ENCODE peak calls at places on chromosomes 1 and 21, in ten cellular contexts. I, P, H, V, N, O, X, L, Q and W are unnamed samples.

GRCh38 chr1:184260382-184260781 is 126.4 kb upstream of the C1orf21 start:
- DNase-seq in H (no peak), N (no peak), O (peak), P (no peak), X (no peak), L (no peak), V (no peak), Q (peak), I (peak), W (no peak)

GRCh38 chr1:170078610-170079189 is 4.2 kb upstream of the KIFAP3 start:
- DNase-seq in L (no peak), I (no peak), V (no peak), H (no peak), Q (no peak), X (no peak), O (no peak), P (no peak), N (no peak), W (no peak)

GRCh38 chr1:6445062-6445763 is 20.6 kb downstream of the ESPN start:
- DNase-seq in Q (peak), X (peak), O (peak), I (peak), V (no peak), L (peak), H (no peak), P (no peak), N (no peak), W (no peak)

GRCh38 chr21:45416619-45417018 is 11.7 kb downstream of the COL18A1 start:
- DNase-seq in X (no peak), Q (no peak), H (no peak), I (no peak), P (no peak), L (no peak), N (no peak), V (no peak), O (no peak), W (no peak)

GRCh38 chr1:23343246-23344110 is 606 bp downstream of the HNRNPR start:
- DNase-seq in H (peak), L (peak), P (no peak), X (peak), V (peak), I (peak), N (no peak), O (peak), Q (peak), W (peak)

GRCh38 chr1:119779869-119780356 is 11.2 kb upstream of the HMGCS2 start:
- DNase-seq in N (no peak), P (no peak), X (no peak), Q (peak), I (no peak), V (peak), O (peak), L (no peak), H (no peak), W (no peak)

GRCh38 chr1:110620250-110620615 is 14.1 kb upstream of the KCNA2 start:
- DNase-seq in I (no peak), H (no peak), N (no peak), X (no peak), P (no peak), O (no peak), V (no peak), Q (no peak), L (no peak), W (no peak)

GRCh38 chr1:63824386-63824898 is 50.6 kb downstream of the ROR1 start:
- DNase-seq in I (no peak), H (no peak), X (no peak), Q (no peak), V (no peak), O (no peak), L (no peak), N (no peak), P (no peak), W (no peak)

GRCh38 chr21:38622827-38623209 is 124.5 kb upstream of the ERG start:
- DNase-seq in L (no peak), P (no peak), H (no peak), X (no peak), I (no peak), V (no peak), Q (no peak), N (no peak), O (no peak), W (no peak)

GRCh38 chr1:4034318-4034887 is 134.3 kb upstream of the C1orf174 start:
- DNase-seq in H (no peak), L (no peak), N (no peak), X (no peak), P (no peak), V (no peak), O (no peak), I (no peak), Q (no peak), W (no peak)
- TF ChIP-seq CTCF in H (no peak), L (no peak), N (no peak), X (no peak), P (no peak), V (no peak), O (no peak), I (no peak), Q (no peak), W (no peak)

GRCh38 chr1:173423326-173423725 is 53.8 kb upstream of the PRDX6 start:
- DNase-seq in X (no peak), P (no peak), Q (no peak), L (no peak), N (no peak), V (no peak), H (no peak), O (no peak), I (no peak), W (no peak)
- TF ChIP-seq CTCF in X (no peak), P (no peak), Q (no peak), L (no peak), N (no peak), V (no peak), H (no peak), O (no peak), I (no peak), W (no peak)

GRCh38 chr1:1898246-1898933 is 7.5 kb upstream of the GNB1 start:
- DNase-seq in O (no peak), H (no peak), X (no peak), V (no peak), I (no peak), N (no peak), L (no peak), P (no peak), Q (no peak), W (no peak)

GRCh38 chr1:1900883-1901640 is 10.2 kb upstream of the GNB1 start:
- DNase-seq in H (no peak), N (no peak), Q (no peak), X (no peak), I (no peak), L (no peak), P (no peak), V (no peak), O (no peak), W (no peak)

GRCh38 chr1:1901641-1902294 is 10.9 kb upstream of the GNB1 start:
- DNase-seq in N (no peak), X (no peak), I (no peak), P (no peak), O (no peak), Q (no peak), V (no peak), L (no peak), H (no peak), W (no peak)

GRCh38 chr1:1899967-1900327 is 9.1 kb upstream of the GNB1 start:
- DNase-seq in I (no peak), V (no peak), O (no peak), Q (no peak), H (no peak), N (no peak), X (no peak), L (no peak), P (no peak), W (no peak)

GRCh38 chr1:1899266-1899966 is 8.5 kb upstream of the GNB1 start:
- DNase-seq in H (no peak), P (no peak), N (no peak), X (peak), O (no peak), L (no peak), Q (no peak), V (no peak), I (no peak), W (no peak)
- TF ChIP-seq CTCF in H (no peak), P (no peak), N (no peak), X (no peak), O (no peak), L (no peak), Q (peak), V (no peak), I (no peak), W (no peak)

DNA sequence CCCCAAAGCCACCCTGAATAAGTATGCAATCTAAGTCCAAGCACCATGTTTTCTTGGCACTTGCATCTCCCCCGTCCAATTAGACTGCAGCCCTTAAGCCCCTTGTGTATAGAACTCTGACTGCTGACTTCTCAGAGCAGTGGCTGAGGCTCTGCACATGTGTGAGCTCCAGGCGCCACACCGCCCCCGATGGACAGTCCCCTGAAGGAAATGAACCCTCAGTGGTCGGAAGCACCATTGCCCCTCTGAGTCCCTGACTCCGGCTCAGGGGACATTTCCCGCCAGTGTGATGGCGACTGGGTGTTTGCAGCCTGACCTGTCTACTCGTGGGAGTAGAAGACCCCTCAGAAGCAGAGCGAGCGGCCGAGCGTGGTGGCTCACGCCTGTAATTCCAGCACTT is 37.2 kb upstream of the SCCPDH start:
- DNase-seq in V (no peak), L (peak), H (no peak), Q (no peak), I (no peak), O (no peak), P (no peak), N (no peak), X (no peak), W (no peak)
- TF ChIP-seq CTCF in V (no peak), L (no peak), H (no peak), Q (peak), I (no peak), O (no peak), P (no peak), N (no peak), X (no peak), W (no peak)

GRCh38 chr1:36885537-36886441 is 148.5 kb downstream of the GRIK3 start:
- DNase-seq in O (no peak), Q (no peak), I (no peak), N (no peak), P (no peak), V (peak), H (no peak), X (no peak), L (no peak), W (no peak)
- TF ChIP-seq CTCF in O (no peak), Q (no peak), I (no peak), N (no peak), P (no peak), V (no peak), H (no peak), X (no peak), L (no peak), W (no peak)

GRCh38 chr1:16204216-16204615 is 8.2 kb downstream of the ARHGEF19 start:
- DNase-seq in I (no peak), O (no peak), V (no peak), P (no peak), H (no peak), N (no peak), L (no peak), X (no peak), Q (no peak), W (no peak)

GRCh38 chr1:16203550-16203949 is 8.9 kb downstream of the ARHGEF19 start:
- DNase-seq in I (no peak), H (no peak), V (no peak), P (no peak), Q (no peak), L (no peak), O (no peak), X (no peak), N (no peak), W (no peak)

GRCh38 chr1:16205891-16206546 is 6.4 kb downstream of the ARHGEF19 start:
- DNase-seq in I (no peak), H (no peak), P (no peak), Q (no peak), N (no peak), X (no peak), V (no peak), L (no peak), O (no peak), W (no peak)

GRCh38 chr1:16205333-16205671 is 7.2 kb downstream of the ARHGEF19 start:
- DNase-seq in H (no peak), V (no peak), I (no peak), N (no peak), X (no peak), L (no peak), Q (no peak), P (no peak), O (no peak), W (no peak)

DNA sequence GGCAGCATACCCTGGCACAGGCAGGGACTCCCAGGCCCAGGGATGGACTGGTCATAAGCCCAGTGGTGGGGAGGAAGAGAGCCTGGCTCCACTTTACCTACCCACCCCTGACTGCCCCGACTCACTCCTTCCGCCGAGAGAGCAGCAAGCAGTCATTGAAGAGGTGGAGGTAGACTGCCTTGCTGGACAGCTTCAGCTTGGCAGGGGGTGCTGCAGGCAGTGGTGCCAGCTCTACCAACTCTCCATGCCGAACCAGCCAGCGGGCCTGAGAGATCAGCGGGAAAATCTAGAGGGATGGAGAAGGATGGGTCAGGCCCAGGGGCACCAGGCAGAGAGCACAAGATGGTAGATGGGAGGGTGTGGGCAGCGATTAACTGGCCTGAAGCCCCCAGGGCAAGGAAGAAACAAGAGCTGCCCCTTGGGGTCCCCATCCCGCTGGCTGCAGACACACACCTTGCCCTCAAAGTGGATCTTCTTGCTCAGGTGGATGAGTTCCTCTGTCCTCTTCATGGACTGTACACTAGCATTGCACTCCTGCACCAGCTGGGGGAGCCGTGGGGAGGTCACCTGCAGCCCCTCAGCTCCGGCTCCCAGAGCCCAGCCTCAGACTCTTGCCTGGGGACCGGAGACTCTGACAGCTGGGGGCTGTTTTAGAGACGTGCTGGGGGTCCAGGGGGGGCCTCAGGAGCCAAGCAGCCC is 7.7 kb downstream of the ARHGEF19 start:
- DNase-seq in H (no peak), O (no peak), X (peak), N (no peak), I (peak), P (no peak), Q (peak), V (no peak), L (peak), W (no peak)
- TF ChIP-seq CTCF in H (peak), O (peak), X (peak), N (peak), I (peak), P (peak), Q (peak), V (no peak), L (no peak), W (no peak)

GRCh38 chr1:9890224-9890731 is 19.8 kb downstream of the CTNNBIP1 start:
- DNase-seq in V (no peak), L (no peak), X (no peak), Q (peak), P (peak), O (peak), H (no peak), I (peak), N (peak), W (no peak)

GRCh38 chr1:9889411-9889810 is 20.7 kb downstream of the CTNNBIP1 start:
- DNase-seq in V (no peak), X (no peak), H (no peak), P (no peak), I (no peak), Q (no peak), O (no peak), N (no peak), L (no peak), W (no peak)

GRCh38 chr1:9891207-9891606 is 18.9 kb downstream of the CTNNBIP1 start:
- DNase-seq in L (no peak), O (peak), P (no peak), H (no peak), V (no peak), N (no peak), I (peak), Q (no peak), X (no peak), W (no peak)

GRCh38 chr1:9887070-9887469 is 23.0 kb downstream of the CTNNBIP1 start:
- DNase-seq in O (no peak), Q (no peak), X (no peak), L (no peak), N (no peak), I (no peak), H (no peak), V (no peak), P (no peak), W (no peak)

GRCh38 chr1:9888886-9889285 is 21.2 kb downstream of the CTNNBIP1 start:
- DNase-seq in I (no peak), P (no peak), X (no peak), O (no peak), H (no peak), V (no peak), L (no peak), N (no peak), Q (no peak), W (no peak)
- TF ChIP-seq CTCF in I (no peak), P (no peak), X (no peak), O (no peak), H (no peak), V (no peak), L (no peak), N (no peak), Q (no peak), W (no peak)

DNA sequence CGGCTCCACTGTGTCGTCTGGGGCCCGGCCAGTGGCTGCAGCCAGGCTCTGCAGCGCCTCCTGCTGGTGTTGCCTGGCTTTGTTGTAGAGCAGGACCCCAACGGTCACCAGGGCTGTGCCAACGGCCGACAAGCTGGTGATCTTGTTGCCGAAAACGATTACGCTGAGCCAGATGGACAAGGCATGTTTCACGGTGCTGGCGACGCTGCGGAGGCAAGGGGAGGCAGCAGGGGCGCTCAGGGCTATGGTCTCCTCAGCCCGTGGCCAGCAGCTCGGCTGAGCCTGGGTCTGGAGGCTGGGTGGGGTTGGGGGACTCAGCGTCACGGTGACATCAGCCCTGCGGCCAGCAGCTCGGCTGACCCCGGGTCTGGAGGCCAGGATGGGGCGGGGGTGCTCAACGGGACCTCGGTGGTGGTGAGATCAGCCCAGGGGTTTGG is 7.0 kb upstream of the CDK11B start:
- DNase-seq in V (no peak), I (no peak), P (no peak), Q (no peak), L (peak), N (no peak), O (no peak), X (peak), H (peak), W (no peak)
- TF ChIP-seq CTCF in V (no peak), I (peak), P (peak), Q (peak), L (peak), N (peak), O (peak), X (peak), H (peak), W (peak)

GRCh38 chr1:30104551-30104950 is 618.8 kb downstream of the MATN1 start:
- DNase-seq in Q (no peak), I (no peak), H (no peak), P (no peak), L (no peak), V (no peak), X (no peak), O (no peak), N (no peak), W (no peak)

GRCh38 chr1:30103708-30104107 is 619.7 kb downstream of the MATN1 start:
- DNase-seq in V (no peak), I (no peak), X (no peak), O (no peak), Q (no peak), P (no peak), L (no peak), H (no peak), N (no peak), W (no peak)

GRCh38 chr1:30102605-30103004 is 620.8 kb downstream of the MATN1 start:
- DNase-seq in N (no peak), Q (no peak), O (no peak), L (no peak), V (no peak), H (no peak), I (no peak), P (no peak), X (no peak), W (no peak)

GRCh38 chr1:30109853-30110252 is 613.5 kb downstream of the MATN1 start:
- DNase-seq in X (no peak), Q (peak), P (peak), O (peak), V (no peak), I (no peak), L (no peak), N (peak), H (no peak), W (no peak)

GRCh38 chr1:30106125-30106524 is 617.3 kb downstream of the MATN1 start:
- DNase-seq in L (peak), H (peak), O (peak), V (no peak), P (no peak), Q (peak), N (no peak), X (no peak), I (peak), W (no peak)
- TF ChIP-seq CTCF in L (peak), H (peak), O (peak), V (no peak), P (peak), Q (peak), N (peak), X (peak), I (peak), W (peak)

GRCh38 chr1:158945061-158945460 is 13.7 kb downstream of the PYHIN1 start:
- DNase-seq in O (no peak), X (no peak), I (no peak), H (no peak), Q (peak), L (no peak), V (no peak), N (no peak), P (no peak), W (no peak)
- TF ChIP-seq CTCF in O (peak), X (no peak), I (no peak), H (no peak), Q (no peak), L (no peak), V (no peak), N (no peak), P (no peak), W (no peak)